ENCODE peak calls at places on chromosome 17, in six cellular contexts. M is RWPE1; Q is HFFc6; I is foreskin melanocyte; V is activated T-helper 2 cell treated with anti-CD3 and anti-CD28 coated beads, Interferon-gamma antibody, Interleukin-2, Interleukin-4, amounts not matched to agents 10 μg/mL and 5 μg/mL and 100 μg/mL, durations not matched to agents 14 hours and 24 hours and 36 hours; J is psoas muscle. S is an unnamed sample.

GRCh38 chr17:64413505-64413904 is 22.8 kb upstream of the PECAM1 start:
- DNase-seq in V (no peak), M (no peak), J (no peak), I (no peak), Q (no peak), S (no peak)

GRCh38 chr17:69555056-69555455 is 140.6 kb downstream of the MAP2K6 start:
- DNase-seq in Q (no peak), I (no peak), M (no peak), J (no peak), V (no peak), S (no peak)

GRCh38 chr17:1012823-1013728 is 16.1 kb downstream of the TIMM22 start:
- DNase-seq in I (no peak), M (no peak), Q (no peak), V (no peak), J (no peak), S (no peak)

GRCh38 chr17:77571562-77571981 is 386.9 kb upstream of the TNRC6C start:
- DNase-seq in J (no peak), M (no peak), I (no peak), V (no peak), Q (no peak), S (no peak)

GRCh38 chr17:11935734-11936406 is 61.4 kb downstream of the ZNF18 start:
- DNase-seq in M (peak; percentile 40), I (peak; percentile 51), Q (peak; percentile 28), V (no peak), J (peak; percentile 25), S (peak; percentile 29)

GRCh38 chr17:74429604-74430384 is 2.1 kb upstream of the GPRC5C start:
- DNase-seq in J (no peak), Q (no peak), I (no peak), M (no peak), V (no peak), S (no peak)

GRCh38 chr17:34607917-34608316 is 28.5 kb downstream of the TMEM132E start:
- DNase-seq in Q (no peak), J (no peak), M (no peak), I (no peak), V (no peak), S (no peak)

GRCh38 chr17:42378597-42379594 is 9.3 kb downstream of the STAT3 start:
- DNase-seq in V (no peak), M (peak; percentile 41), I (no peak), Q (no peak), J (no peak), S (no peak)

GRCh38 chr17:50511058-50511457 is 2.8 kb downstream of the MYCBPAP start:
- DNase-seq in J (no peak), M (no peak), V (peak; percentile 66), I (no peak), Q (peak; percentile 6), S (peak; percentile 51)

GRCh38 chr17:41621916-41622315 is 2.5 kb downstream of the KRT17 start:
- DNase-seq in J (no peak), V (no peak), I (no peak), Q (no peak), M (no peak), S (no peak)

GRCh38 chr17:78141437-78142112 is 4.6 kb upstream of the C17orf99 start:
- DNase-seq in J (no peak), M (no peak), V (no peak), I (no peak), Q (no peak), S (no peak)

GRCh38 chr17:37259030-37259735 is 116.6 kb upstream of the C17orf78 start:
- DNase-seq in I (no peak), J (no peak), Q (peak; percentile 37), M (peak; percentile 19), V (no peak), S (no peak)